ENCODE peak calls at places on chromosome 15, in four cellular contexts. S, H, R and P are unnamed samples.

GRCh38 chr15:92576597-92577200 is 78.9 kb downstream of the FAM174B start:
- DNase-seq in S (no peak), H (no peak), R (no peak), P (no peak)

GRCh38 chr15:83656192-83656591 is 2.3 kb downstream of the ADAMTSL3 start:
- DNase-seq in S (peak), H (no peak), R (no peak), P (no peak)

GRCh38 chr15:100265641-100266035 is 76.1 kb downstream of the ADAMTS17 start:
- DNase-seq in H (no peak), R (no peak), S (no peak), P (no peak)

GRCh38 chr15:96407482-96407881 is 77.0 kb downstream of the NR2F2 start:
- DNase-seq in S (no peak), H (no peak), R (no peak), P (no peak)

GRCh38 chr15:70380484-70380883 is 282.8 kb upstream of the TLE3 start:
- DNase-seq in S (no peak), H (no peak), R (no peak), P (no peak)

GRCh38 chr15:85488997-85489396 is 108.6 kb downstream of the AKAP13 start:
- DNase-seq in S (no peak), H (no peak), R (no peak), P (no peak)

GRCh38 chr15:90584841-90585240 is 55.1 kb downstream of the CRTC3 start:
- DNase-seq in H (no peak), R (no peak), S (no peak), P (no peak)

GRCh38 chr15:60324706-60325438 is 72.9 kb downstream of the ANXA2 start:
- DNase-seq in H (no peak), R (no peak), S (no peak), P (no peak)

GRCh38 chr15:101384276-101384675 is 89.2 kb upstream of the SNRPA1 start:
- DNase-seq in H (no peak), R (no peak), S (no peak), P (no peak)

GRCh38 chr15:40906947-40907802 is 12.9 kb downstream of the VPS18 start:
- DNase-seq in H (peak), S (no peak), R (no peak), P (no peak)

GRCh38 chr15:25738171-25738792 is 124.8 kb downstream of the ATP10A start:
- DNase-seq in S (no peak), R (no peak), H (no peak), P (no peak)

GRCh38 chr15:53962646-53963561 is 15.3 kb upstream of the UNC13C start:
- DNase-seq in S (no peak), H (peak), R (no peak), P (peak)

GRCh38 chr15:60372756-60373155 is 25.0 kb downstream of the ANXA2 start:
- DNase-seq in R (no peak), H (no peak), S (no peak), P (no peak)

GRCh38 chr15:25775317-25775912 is 87.7 kb downstream of the ATP10A start:
- DNase-seq in S (no peak), H (no peak), R (peak), P (no peak)

GRCh38 chr15:95105229-95105628 is 873.9 kb downstream of the MCTP2 start:
- DNase-seq in H (no peak), S (no peak), R (no peak), P (no peak)

GRCh38 chr15:40684381-40684780 is 10.6 kb upstream of the RAD51 start:
- DNase-seq in R (no peak), S (no peak), H (no peak), P (no peak)

GRCh38 chr15:55744026-55744655 is 1.2 kb upstream of the PRTG start:
- DNase-seq in R (no peak), H (peak), S (no peak), P (no peak)

GRCh38 chr15:32042269-32042996 is 12.1 kb downstream of the CHRNA7 start:
- DNase-seq in S (no peak), H (peak), R (no peak), P (no peak)

GRCh38 chr15:29696950-29697738 is 125.1 kb downstream of the TJP1 start:
- DNase-seq in R (no peak), S (no peak), H (no peak), P (no peak)

GRCh38 chr15:43515731-43516130 is 1.7 kb upstream of the MAP1A start:
- DNase-seq in S (no peak), H (no peak), R (no peak), P (no peak)

GRCh38 chr15:68177747-68178146 is 27.4 kb downstream of the CALML4 start:
- DNase-seq in S (no peak), H (no peak), R (no peak), P (no peak)

GRCh38 chr15:97652700-97653167 is 307.8 kb upstream of the ARRDC4 start:
- DNase-seq in R (no peak), H (peak), S (no peak), P (peak)

GRCh38 chr15:33778911-33779310 is 189.4 kb upstream of the CHRM5 start:
- DNase-seq in H (no peak), S (no peak), R (no peak), P (no peak)

GRCh38 chr15:25415707-25416106 is 23.1 kb downstream of the UBE3A start:
- DNase-seq in S (no peak), H (no peak), R (no peak), P (no peak)

GRCh38 chr15:80445300-80446041 is 41.3 kb downstream of the ARNT2 start:
- DNase-seq in R (no peak), H (no peak), S (no peak), P (no peak)

GRCh38 chr15:79406191-79406590 is 25.9 kb upstream of the MINAR1 start:
- DNase-seq in R (no peak), H (no peak), S (no peak), P (no peak)
- TF ChIP-seq USF1 in R (no peak), H (no peak), S (no peak), P (no peak)

GRCh38 chr15:74781673-74782595 is at the start of gene CSK:
- DNase-seq in R (no peak), S (peak), H (peak), P (peak)
- TF ChIP-seq USF1 in R (no peak), S (no peak), H (no peak), P (no peak)

DNA sequence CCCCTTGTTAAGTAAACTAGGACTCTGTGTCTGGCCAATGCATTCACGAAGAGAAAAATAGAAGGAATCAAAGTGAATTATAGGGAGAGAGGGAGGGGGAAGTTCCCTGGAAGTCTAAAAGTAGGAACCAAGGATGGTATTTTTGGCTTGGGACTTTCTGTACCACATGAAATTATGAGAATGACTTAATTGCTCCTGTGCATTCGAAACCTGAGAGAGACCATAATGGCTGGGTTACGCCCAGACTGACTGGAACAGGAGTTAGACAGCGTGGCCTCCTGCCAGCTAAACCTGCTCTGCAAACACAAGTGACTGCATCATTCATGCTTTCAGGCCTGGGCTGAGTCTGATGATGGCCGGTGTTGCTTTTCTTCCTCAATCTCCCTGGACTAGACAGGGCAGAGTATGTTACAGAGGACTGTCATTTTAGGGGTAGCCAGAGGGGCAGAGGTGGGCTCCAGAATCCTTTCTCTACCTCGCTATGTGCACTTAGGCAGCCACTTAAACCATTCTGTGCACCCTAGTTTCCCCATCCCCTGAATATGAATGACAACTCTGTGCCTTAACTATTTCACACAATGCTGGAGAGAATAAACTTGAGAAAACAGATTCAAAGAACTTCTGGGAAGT is 58.9 kb downstream of the MYO1E start:
- DNase-seq in H (no peak), R (peak), S (no peak), P (no peak)
- TF ChIP-seq USF1 in H (no peak), R (no peak), S (no peak), P (no peak)

GRCh38 chr15:62209821-62210220 is 44.7 kb upstream of the C2CD4B start:
- DNase-seq in H (no peak), R (no peak), S (no peak), P (no peak)
- TF ChIP-seq USF1 in H (no peak), R (no peak), S (no peak), P (no peak)

GRCh38 chr15:56767315-56767714 is 34.0 kb upstream of the ZNF280D start:
- DNase-seq in H (no peak), S (no peak), R (no peak), P (no peak)

GRCh38 chr15:56763082-56763481 is 29.8 kb upstream of the ZNF280D start:
- DNase-seq in S (no peak), H (no peak), R (no peak), P (no peak)

GRCh38 chr15:56763496-56763895 is 30.2 kb upstream of the ZNF280D start:
- DNase-seq in H (no peak), R (no peak), S (no peak), P (no peak)

GRCh38 chr15:56770191-56770590 is 36.9 kb upstream of the ZNF280D start:
- DNase-seq in R (no peak), S (no peak), H (no peak), P (no peak)

DNA sequence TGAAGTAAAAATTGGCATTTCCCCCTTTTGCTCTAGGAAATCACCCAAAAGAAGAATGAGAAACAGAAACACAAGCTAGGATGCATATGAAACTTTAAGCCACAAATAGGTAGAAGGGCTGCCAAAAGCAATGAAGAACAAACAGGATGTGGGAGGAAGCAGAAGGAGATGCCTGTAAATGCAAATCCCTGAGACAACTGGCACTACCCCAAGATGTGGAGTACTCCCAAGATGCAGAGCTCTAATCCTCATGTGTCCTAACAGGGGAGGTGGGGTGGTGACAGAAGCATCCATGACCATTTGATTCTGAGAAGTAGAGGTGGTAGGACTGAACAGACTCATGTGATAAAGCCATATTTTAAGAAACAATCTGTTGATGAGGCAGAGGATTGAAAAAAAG is 31.9 kb upstream of the ZNF280D start:
- DNase-seq in H (no peak), R (no peak), S (no peak), P (no peak)
- TF ChIP-seq USF1 in H (no peak), R (no peak), S (no peak), P (no peak)

GRCh38 chr15:34795267-34796081 is at the start of gene ACTC1:
- DNase-seq in S (peak), H (no peak), R (no peak), P (peak)
- TF ChIP-seq USF1 in S (no peak), H (no peak), R (no peak), P (no peak)